ENCODE peak calls at places on chromosomes 12 and 14, in five cellular contexts. Z is fibroblast of mammary gland, A is NCI-H774, S is HS-5, U is psoas muscle. F is an unnamed sample.
A peak's percentile ranks its signal among the peaks of the same experiment; 100 is the strongest.

GRCh38 chr14:59155886-59156285 is 32.6 kb upstream of the DAAM1 start:
- DNase-seq in Z (no peak), A (no peak), S (no peak), U (no peak), F (no peak)

GRCh38 chr12:47124451-47124850 is 44.7 kb upstream of the AMIGO2 start:
- DNase-seq in Z (peak; percentile 75), A (no peak), S (peak; percentile 25), U (no peak), F (no peak)

GRCh38 chr12:64833928-64834327 is 9.5 kb downstream of the TBC1D30 start:
- DNase-seq in Z (no peak), A (no peak), S (no peak), U (no peak), F (no peak)

GRCh38 chr12:29582677-29583076 is 85.2 kb upstream of the OVCH1 start:
- DNase-seq in Z (no peak), A (no peak), S (no peak), U (peak; percentile 25), F (no peak)

GRCh38 chr14:103894723-103895059 is 33.6 kb upstream of the TDRD9 start:
- DNase-seq in Z (no peak), A (no peak), S (no peak), U (no peak), F (no peak)

GRCh38 chr14:72782182-72782508 is 111.8 kb downstream of the DPF3 start:
- DNase-seq in Z (no peak), A (no peak), S (no peak), U (no peak), F (no peak)

GRCh38 chr12:86634706-86635410 is 378.7 kb upstream of the MGAT4C start:
- DNase-seq in Z (peak; percentile 12), A (no peak), S (no peak), U (no peak), F (no peak)

GRCh38 chr12:130965668-130966067 is 12.0 kb downstream of the ADGRD1 start:
- DNase-seq in Z (peak; percentile 46), A (no peak), S (peak; percentile 68), U (no peak), F (no peak)

GRCh38 chr14:76500011-76500410 is 124.1 kb downstream of the ESRRB start:
- DNase-seq in Z (peak; percentile 51), A (no peak), S (peak; percentile 39), U (no peak), F (no peak)

GRCh38 chr12:10147714-10148403 is 17.9 kb upstream of the CLEC7A start:
- DNase-seq in Z (no peak), A (no peak), S (no peak), U (no peak), F (no peak)

GRCh38 chr14:36810209-36810608 is 148.5 kb downstream of the PAX9 start:
- DNase-seq in Z (no peak), A (no peak), S (no peak), U (no peak), F (no peak)

GRCh38 chr14:33812596-33812995 is 138.3 kb downstream of the EGLN3 start:
- DNase-seq in Z (no peak), A (no peak), S (no peak), U (no peak), F (no peak)

GRCh38 chr14:100295376-100296105 is 10.7 kb downstream of the SLC25A29 start:
- DNase-seq in Z (no peak), A (no peak), S (no peak), U (no peak), F (no peak)

GRCh38 chr12:132719141-132719953 is 8.7 kb downstream of the PGAM5 start:
- DNase-seq in Z (no peak), A (no peak), S (no peak), U (no peak), F (no peak)

GRCh38 chr12:92506460-92506859 is 196.3 kb upstream of the PLEKHG7 start:
- DNase-seq in Z (peak; percentile 7), A (peak; percentile 12), S (no peak), U (no peak), F (no peak)

GRCh38 chr12:5557906-5558305 is 126.0 kb downstream of the NTF3 start:
- DNase-seq in Z (no peak), A (no peak), S (no peak), U (no peak), F (no peak)

GRCh38 chr14:60655114-60655897 is 6.0 kb upstream of the SIX1 start:
- DNase-seq in Z (no peak), A (no peak), S (no peak), U (no peak), F (no peak)

GRCh38 chr14:50954811-50955372 is 10.6 kb upstream of the PYGL start:
- DNase-seq in Z (peak; percentile 81), A (no peak), S (no peak), U (no peak), F (no peak)

GRCh38 chr12:94621662-94622359 is 28.5 kb downstream of the TMCC3 start:
- DNase-seq in Z (peak; percentile 80), A (no peak), S (peak; percentile 61), U (no peak), F (peak; percentile 60)

GRCh38 chr12:19778822-19779221 is 339.5 kb downstream of the AEBP2 start:
- DNase-seq in Z (no peak), A (no peak), S (no peak), U (no peak), F (no peak)

GRCh38 chr12:98998697-98999299 is 353.7 kb downstream of the APAF1 start:
- DNase-seq in Z (peak; percentile 53), A (peak; percentile 54), S (peak; percentile 11), U (no peak), F (no peak)

GRCh38 chr12:92063641-92064040 is 82.0 kb downstream of the BTG1 start:
- DNase-seq in Z (peak; percentile 46), A (no peak), S (no peak), U (no peak), F (no peak)

GRCh38 chr12:118312578-118312977 is 60.1 kb downstream of the TAOK3 start:
- DNase-seq in Z (peak; percentile 15), A (no peak), S (no peak), U (no peak), F (no peak)

GRCh38 chr14:80850197-80850814 is 91.2 kb downstream of the CEP128 start:
- DNase-seq in Z (peak; percentile 67), A (no peak), S (peak; percentile 20), U (no peak), F (no peak)

GRCh38 chr12:63870838-63871237 is 26.3 kb downstream of the SRGAP1 start:
- DNase-seq in Z (no peak), A (no peak), S (no peak), U (no peak), F (no peak)

GRCh38 chr12:71973687-71974086 is 35.0 kb downstream of the TPH2 start:
- DNase-seq in Z (peak; percentile 5), A (no peak), S (no peak), U (no peak), F (no peak)

GRCh38 chr14:31927348-31927826 is 149.7 kb upstream of the ARHGAP5 start:
- DNase-seq in Z (peak; percentile 96), A (no peak), S (peak; percentile 77), U (no peak), F (no peak)

GRCh38 chr14:93114068-93114710 is 1.5 kb downstream of the ITPK1 start:
- DNase-seq in Z (no peak), A (no peak), S (no peak), U (no peak), F (no peak)

GRCh38 chr12:83954939-83955601 is 957.5 kb downstream of the SLC6A15 start:
- DNase-seq in Z (no peak), A (no peak), S (no peak), U (no peak), F (no peak)

GRCh38 chr12:23760495-23760894 is 189.0 kb downstream of the SOX5 start:
- DNase-seq in Z (no peak), A (peak; percentile 56), S (no peak), U (no peak), F (no peak)

GRCh38 chr12:121776190-121777098 is 17.0 kb downstream of the RHOF start:
- DNase-seq in Z (peak; percentile 60), A (peak; percentile 56), S (no peak), U (peak; percentile 84), F (peak; percentile 86)

GRCh38 chr12:49673446-49674317 is 33.5 kb downstream of the FMNL3 start:
- DNase-seq in Z (peak; percentile 94), A (peak; percentile 91), S (peak; percentile 53), U (peak; percentile 89), F (no peak)

GRCh38 chr12:132159555-132160003 is 15.3 kb downstream of the NOC4L start:
- DNase-seq in Z (no peak), A (no peak), S (no peak), U (peak; percentile 12), F (no peak)

GRCh38 chr12:121295746-121296617 is 527 bp downstream of the CAMKK2 start:
- DNase-seq in Z (no peak), A (no peak), S (no peak), U (peak; percentile 51), F (peak; percentile 1)

GRCh38 chr12:70197362-70197744 is 45.9 kb upstream of the CNOT2 start:
- DNase-seq in Z (peak; percentile 33), A (no peak), S (no peak), U (no peak), F (no peak)